ENCODE peak calls at places on chromosomes 5 and 9, in ten cellular contexts. One of them, this sample, is unnamed.

GRCh38 chr9:70113403-70114022 is 69.9 kb downstream of the MAMDC2 start:
- DNase-seq in stimulated activated CD8-positive, alpha-beta memory T cell treated with anti-CD3 and anti-CD28 coated beads, Interleukin-12 subunit alpha, Interleukin-12 subunit beta, amount 100 ng/mL, for 1 hour: no peak
- DNase-seq in T follicular helper cell: no peak
- DNase-seq in islet precursor cell: peak; percentile 67
- DNase-seq in A673: peak; percentile 60
- DNase-seq in stimulated activated CD4-positive, alpha-beta T cell treated with anti-CD3 and anti-CD28 coated beads, TNF-alpha, amount 100 ng/mL, for 1 hour: no peak
- DNase-seq in IMR-90: peak; percentile 72
- DNase-seq in GM06990: no peak
- DNase-seq in LoVo: peak; percentile 39
- DNase-seq in activated naive CD8-positive, alpha-beta T cell treated with anti-CD3 and anti-CD28 coated beads for 36 hours: peak; percentile 16
- DNase-seq in this sample: peak; percentile 46

GRCh38 chr5:133792683-133793082 is 175.7 kb downstream of the C5orf15 start:
- DNase-seq in stimulated activated CD8-positive, alpha-beta memory T cell treated with anti-CD3 and anti-CD28 coated beads, Interleukin-12 subunit alpha, Interleukin-12 subunit beta, amount 100 ng/mL, for 1 hour: no peak
- DNase-seq in T follicular helper cell: no peak
- DNase-seq in islet precursor cell: peak; percentile 34
- DNase-seq in A673: no peak
- DNase-seq in stimulated activated CD4-positive, alpha-beta T cell treated with anti-CD3 and anti-CD28 coated beads, TNF-alpha, amount 100 ng/mL, for 1 hour: no peak
- DNase-seq in IMR-90: no peak
- DNase-seq in GM06990: no peak
- DNase-seq in LoVo: no peak
- DNase-seq in activated naive CD8-positive, alpha-beta T cell treated with anti-CD3 and anti-CD28 coated beads for 36 hours: no peak
- DNase-seq in this sample: no peak

GRCh38 chr5:142143878-142144277 is 35.3 kb downstream of the NDFIP1 start:
- DNase-seq in stimulated activated CD8-positive, alpha-beta memory T cell treated with anti-CD3 and anti-CD28 coated beads, Interleukin-12 subunit alpha, Interleukin-12 subunit beta, amount 100 ng/mL, for 1 hour: no peak
- DNase-seq in T follicular helper cell: no peak
- DNase-seq in islet precursor cell: no peak
- DNase-seq in A673: peak; percentile 63
- DNase-seq in stimulated activated CD4-positive, alpha-beta T cell treated with anti-CD3 and anti-CD28 coated beads, TNF-alpha, amount 100 ng/mL, for 1 hour: no peak
- DNase-seq in IMR-90: peak; percentile 58
- DNase-seq in GM06990: no peak
- DNase-seq in LoVo: peak; percentile 45
- DNase-seq in activated naive CD8-positive, alpha-beta T cell treated with anti-CD3 and anti-CD28 coated beads for 36 hours: no peak
- DNase-seq in this sample: peak; percentile 59

GRCh38 chr5:86881493-86882090 is 263.9 kb downstream of the COX7C start:
- DNase-seq in stimulated activated CD8-positive, alpha-beta memory T cell treated with anti-CD3 and anti-CD28 coated beads, Interleukin-12 subunit alpha, Interleukin-12 subunit beta, amount 100 ng/mL, for 1 hour: no peak
- DNase-seq in T follicular helper cell: no peak
- DNase-seq in islet precursor cell: no peak
- DNase-seq in A673: no peak
- DNase-seq in stimulated activated CD4-positive, alpha-beta T cell treated with anti-CD3 and anti-CD28 coated beads, TNF-alpha, amount 100 ng/mL, for 1 hour: no peak
- DNase-seq in IMR-90: no peak
- DNase-seq in GM06990: no peak
- DNase-seq in LoVo: no peak
- DNase-seq in activated naive CD8-positive, alpha-beta T cell treated with anti-CD3 and anti-CD28 coated beads for 36 hours: no peak
- DNase-seq in this sample: no peak

GRCh38 chr5:93249651-93250289 is 331.2 kb downstream of the NR2F1-AS1 start:
- DNase-seq in stimulated activated CD8-positive, alpha-beta memory T cell treated with anti-CD3 and anti-CD28 coated beads, Interleukin-12 subunit alpha, Interleukin-12 subunit beta, amount 100 ng/mL, for 1 hour: no peak
- DNase-seq in T follicular helper cell: no peak
- DNase-seq in islet precursor cell: no peak
- DNase-seq in A673: no peak
- DNase-seq in stimulated activated CD4-positive, alpha-beta T cell treated with anti-CD3 and anti-CD28 coated beads, TNF-alpha, amount 100 ng/mL, for 1 hour: no peak
- DNase-seq in IMR-90: peak; percentile 47
- DNase-seq in GM06990: no peak
- DNase-seq in LoVo: peak; percentile 63
- DNase-seq in activated naive CD8-positive, alpha-beta T cell treated with anti-CD3 and anti-CD28 coated beads for 36 hours: no peak
- DNase-seq in this sample: no peak

GRCh38 chr9:36436909-36437308 is 36.8 kb upstream of the RNF38 start:
- DNase-seq in stimulated activated CD8-positive, alpha-beta memory T cell treated with anti-CD3 and anti-CD28 coated beads, Interleukin-12 subunit alpha, Interleukin-12 subunit beta, amount 100 ng/mL, for 1 hour: no peak
- DNase-seq in T follicular helper cell: no peak
- DNase-seq in islet precursor cell: no peak
- DNase-seq in A673: no peak
- DNase-seq in stimulated activated CD4-positive, alpha-beta T cell treated with anti-CD3 and anti-CD28 coated beads, TNF-alpha, amount 100 ng/mL, for 1 hour: no peak
- DNase-seq in IMR-90: peak; percentile 20
- DNase-seq in GM06990: no peak
- DNase-seq in LoVo: no peak
- DNase-seq in activated naive CD8-positive, alpha-beta T cell treated with anti-CD3 and anti-CD28 coated beads for 36 hours: no peak
- DNase-seq in this sample: no peak

GRCh38 chr5:43121565-43122484 is 1.1 kb downstream of the ZNF131 start:
- DNase-seq in stimulated activated CD8-positive, alpha-beta memory T cell treated with anti-CD3 and anti-CD28 coated beads, Interleukin-12 subunit alpha, Interleukin-12 subunit beta, amount 100 ng/mL, for 1 hour: no peak
- DNase-seq in T follicular helper cell: no peak
- DNase-seq in islet precursor cell: peak; percentile 58
- DNase-seq in A673: peak; percentile 7
- DNase-seq in stimulated activated CD4-positive, alpha-beta T cell treated with anti-CD3 and anti-CD28 coated beads, TNF-alpha, amount 100 ng/mL, for 1 hour: no peak
- DNase-seq in IMR-90: peak; percentile 80
- DNase-seq in GM06990: no peak
- DNase-seq in LoVo: peak; percentile 18
- DNase-seq in activated naive CD8-positive, alpha-beta T cell treated with anti-CD3 and anti-CD28 coated beads for 36 hours: no peak
- DNase-seq in this sample: peak; percentile 83

GRCh38 chr5:158124606-158125316 is 265.8 kb upstream of the CLINT1 start:
- DNase-seq in stimulated activated CD8-positive, alpha-beta memory T cell treated with anti-CD3 and anti-CD28 coated beads, Interleukin-12 subunit alpha, Interleukin-12 subunit beta, amount 100 ng/mL, for 1 hour: no peak
- DNase-seq in T follicular helper cell: no peak
- DNase-seq in islet precursor cell: no peak
- DNase-seq in A673: no peak
- DNase-seq in stimulated activated CD4-positive, alpha-beta T cell treated with anti-CD3 and anti-CD28 coated beads, TNF-alpha, amount 100 ng/mL, for 1 hour: no peak
- DNase-seq in IMR-90: no peak
- DNase-seq in GM06990: no peak
- DNase-seq in LoVo: no peak
- DNase-seq in activated naive CD8-positive, alpha-beta T cell treated with anti-CD3 and anti-CD28 coated beads for 36 hours: no peak
- DNase-seq in this sample: no peak

GRCh38 chr5:41433552-41434181 is 76.7 kb downstream of the PLCXD3 start:
- DNase-seq in stimulated activated CD8-positive, alpha-beta memory T cell treated with anti-CD3 and anti-CD28 coated beads, Interleukin-12 subunit alpha, Interleukin-12 subunit beta, amount 100 ng/mL, for 1 hour: no peak
- DNase-seq in T follicular helper cell: no peak
- DNase-seq in islet precursor cell: no peak
- DNase-seq in A673: peak; percentile 35
- DNase-seq in stimulated activated CD4-positive, alpha-beta T cell treated with anti-CD3 and anti-CD28 coated beads, TNF-alpha, amount 100 ng/mL, for 1 hour: no peak
- DNase-seq in IMR-90: peak; percentile 11
- DNase-seq in GM06990: no peak
- DNase-seq in LoVo: no peak
- DNase-seq in activated naive CD8-positive, alpha-beta T cell treated with anti-CD3 and anti-CD28 coated beads for 36 hours: no peak
- DNase-seq in this sample: no peak